ENCODE peak calls at places on chromosomes 11 and 22, in five cellular contexts. D is K562, J is IMR-90, S is GM12878, T is SK-N-SH. K is an unnamed sample.

GRCh38 chr11:122344281-122344680 is 228.3 kb upstream of the BLID start:
- DNase-seq in J (peak), T (peak), S (no peak), D (no peak), K (no peak)

GRCh38 chr11:119205080-119205479 is 1.1 kb upstream of the CBL start:
- DNase-seq in J (no peak), D (no peak), T (no peak), S (no peak), K (no peak)

GRCh38 chr22:17570851-17571631 is 7.7 kb downstream of the SLC25A18 start:
- DNase-seq in D (no peak), S (no peak), T (no peak), J (peak), K (no peak)

GRCh38 chr11:47483408-47483807 is 34.5 kb upstream of the RAPSN start:
- DNase-seq in D (no peak), S (no peak), T (no peak), J (no peak), K (no peak)

GRCh38 chr11:10514713-10515112 is 26.3 kb downstream of the RNF141 start:
- DNase-seq in S (no peak), T (no peak), D (no peak), J (peak), K (no peak)

GRCh38 chr22:43191831-43192230 is 4.9 kb upstream of the TTLL12 start:
- DNase-seq in D (no peak), T (no peak), J (no peak), S (no peak), K (no peak)

GRCh38 chr11:114398303-114398920 is 1.9 kb downstream of the C11orf71 start:
- DNase-seq in T (no peak), D (no peak), S (no peak), J (no peak), K (no peak)

GRCh38 chr11:8025816-8026215 is 38.7 kb downstream of the EIF3F start:
- DNase-seq in J (peak), S (no peak), T (no peak), D (no peak), K (no peak)

GRCh38 chr11:34653851-34654490 is 33.1 kb downstream of the EHF start:
- DNase-seq in J (peak), S (no peak), D (no peak), T (no peak), K (peak)

GRCh38 chr11:69060806-69061712 is 12.3 kb downstream of the TPCN2 start:
- DNase-seq in S (no peak), D (no peak), T (no peak), J (no peak), K (no peak)

GRCh38 chr11:6650980-6651379 is 4.6 kb downstream of the DCHS1 start:
- DNase-seq in J (peak), D (peak), T (no peak), S (no peak), K (no peak)

GRCh38 chr22:27642104-27642800 is 159.3 kb downstream of the MN1 start:
- DNase-seq in S (no peak), D (peak), J (no peak), T (peak), K (no peak)

GRCh38 chr11:44797886-44798683 is 71.3 kb downstream of the TSPAN18 start:
- DNase-seq in D (no peak), T (no peak), S (no peak), J (peak), K (no peak)

GRCh38 chr22:28023774-28024173 is 104.7 kb upstream of the PITPNB start:
- DNase-seq in J (no peak), T (no peak), S (no peak), D (no peak), K (no peak)

GRCh38 chr11:122405788-122406341 is 249.7 kb upstream of the UBASH3B start:
- DNase-seq in T (no peak), D (no peak), S (no peak), J (peak), K (no peak)

GRCh38 chr11:8266246-8267241 is 2.9 kb upstream of the LMO1 start:
- DNase-seq in S (no peak), J (no peak), T (no peak), D (no peak), K (no peak)

GRCh38 chr11:35427158-35427557 is 7.8 kb upstream of the SLC1A2 start:
- DNase-seq in S (no peak), J (peak), D (no peak), T (no peak), K (no peak)

GRCh38 chr11:113629562-113629961 is 76.5 kb downstream of the TMPRSS5 start:
- DNase-seq in J (no peak), S (no peak), D (no peak), T (no peak), K (no peak)

GRCh38 chr11:94107363-94107762 is 21.3 kb upstream of the PANX1 start:
- DNase-seq in T (no peak), D (no peak), J (no peak), S (no peak), K (no peak)

GRCh38 chr22:36590441-36591056 is 61.6 kb upstream of the EIF3D start:
- DNase-seq in D (no peak), T (no peak), J (no peak), S (no peak), K (no peak)

GRCh38 chr11:11567862-11568650 is 53.7 kb downstream of the GALNT18 start:
- DNase-seq in T (no peak), J (peak), D (no peak), S (peak), K (no peak)

GRCh38 chr22:43745783-43746356 is 66.2 kb downstream of the EFCAB6 start:
- DNase-seq in J (no peak), T (no peak), D (no peak), S (no peak), K (no peak)

GRCh38 chr11:118705796-118706545 is 26.5 kb upstream of the TREH start:
- DNase-seq in S (no peak), T (peak), J (no peak), D (no peak), K (no peak)

DNA sequence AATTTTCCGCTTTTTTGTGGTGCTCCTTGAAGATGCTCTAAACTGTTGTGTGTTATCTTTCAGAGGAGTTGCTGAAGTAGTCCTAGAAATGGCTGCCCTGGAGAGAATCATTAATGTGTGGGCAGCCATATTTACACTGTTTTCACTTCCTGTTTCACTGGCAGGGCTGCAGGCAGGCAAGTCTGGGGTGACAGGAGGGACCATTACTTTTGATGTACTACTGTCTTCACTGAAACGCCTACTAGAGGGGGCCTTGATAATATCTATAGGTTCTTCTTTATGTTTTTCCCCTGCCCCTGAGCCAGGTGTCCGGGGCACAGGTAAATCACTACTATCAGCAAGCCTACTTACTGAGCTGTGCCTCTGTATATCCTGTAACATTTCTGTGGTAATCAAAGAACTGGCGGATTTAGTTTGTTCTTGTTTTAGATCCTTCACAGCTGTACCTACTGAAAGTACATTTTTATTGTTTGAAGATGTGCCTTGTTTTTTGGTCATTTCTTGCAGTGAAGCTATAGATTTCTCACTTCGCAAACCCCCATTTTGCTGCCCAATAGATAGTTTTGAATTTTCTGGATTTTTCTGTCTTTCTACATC is 39.7 kb downstream of the ACAT1 start:
- DNase-seq in D (no peak), S (peak), J (no peak), T (no peak), K (no peak)
- TF ChIP-seq RCOR1 in D (no peak), S (no peak), J (no peak), T (no peak), K (no peak)

DNA sequence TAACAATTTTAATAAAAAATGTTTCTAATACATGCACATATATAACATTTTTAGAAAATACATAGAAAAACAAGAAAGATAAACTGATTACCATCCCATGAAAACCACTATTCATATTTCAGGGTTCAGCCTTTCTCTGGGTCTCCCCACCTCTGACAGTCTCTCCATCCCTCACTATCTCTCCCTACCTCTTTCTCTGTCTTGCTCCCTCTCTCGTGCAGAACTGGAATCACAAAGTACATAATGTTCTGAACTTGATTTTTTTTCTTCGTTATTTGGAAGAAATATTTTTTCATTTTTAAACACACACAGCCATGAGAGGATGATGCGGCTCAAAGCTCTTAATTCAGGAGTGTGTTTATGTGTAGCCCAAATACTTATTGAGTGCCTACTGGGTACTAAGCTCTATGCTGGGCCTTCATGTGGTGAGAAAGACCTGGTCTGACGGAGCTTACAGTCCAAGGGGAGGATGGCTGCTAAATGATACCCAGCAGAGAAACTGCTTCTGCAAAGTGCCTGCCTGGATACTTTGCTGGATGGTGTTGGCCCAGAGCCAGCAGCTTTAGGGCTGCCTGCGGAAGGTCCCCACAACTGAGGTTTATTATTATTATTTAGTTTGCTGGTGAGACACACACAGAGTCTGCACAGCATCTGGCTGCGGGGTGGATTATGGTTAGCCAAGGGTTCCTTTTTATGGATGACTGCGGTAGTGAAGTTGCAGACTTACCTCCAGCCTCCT is 42.6 kb downstream of the SC5D start:
- DNase-seq in T (no peak), D (no peak), J (no peak), S (no peak), K (no peak)
- H3K4me3 ChIP-seq in T (no peak), D (no peak), J (no peak), S (no peak), K (no peak)

DNA sequence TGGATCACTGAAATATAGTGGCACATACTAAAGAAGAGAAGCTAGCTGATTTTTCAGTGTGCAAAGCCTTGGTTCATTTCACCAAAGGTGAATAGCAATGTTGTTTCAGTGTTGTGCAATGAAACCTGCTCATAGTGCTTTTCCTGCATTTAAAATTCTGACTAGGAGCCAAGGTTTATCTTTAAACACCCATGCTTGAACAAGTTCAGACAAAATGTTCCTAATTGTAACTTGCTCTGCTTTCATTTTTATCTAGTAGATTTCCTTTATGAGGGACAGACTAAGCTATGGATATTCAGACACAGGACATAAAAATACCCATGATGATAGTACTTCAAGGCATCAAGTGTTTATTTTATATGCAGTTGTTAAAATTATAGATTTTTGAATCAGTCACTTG is 47.7 kb downstream of the BBOX1 start:
- DNase-seq in T (no peak), J (no peak), S (no peak), D (no peak), K (no peak)
- TF ChIP-seq RCOR1 in T (no peak), J (no peak), S (no peak), D (no peak), K (no peak)

GRCh38 chr22:49838771-49839717 is 11.4 kb upstream of the BRD1 start:
- DNase-seq in D (no peak), S (peak), J (peak), T (no peak), K (no peak)
- H3K4me3 ChIP-seq in D (no peak), S (peak), J (no peak), T (no peak), K (no peak)

GRCh38 chr22:30310881-30311771 is 15.6 kb downstream of the TBC1D10A start:
- DNase-seq in S (no peak), D (no peak), T (no peak), J (peak), K (no peak)
- TF ChIP-seq RCOR1 in S (no peak), D (no peak), T (no peak), J (no peak), K (no peak)

GRCh38 chr11:64638017-64638664 is 47.1 kb downstream of the SLC22A12 start:
- DNase-seq in T (peak), J (no peak), D (peak), S (no peak), K (no peak)
- H3K4me3 ChIP-seq in T (peak), J (no peak), D (no peak), S (no peak), K (no peak)

DNA sequence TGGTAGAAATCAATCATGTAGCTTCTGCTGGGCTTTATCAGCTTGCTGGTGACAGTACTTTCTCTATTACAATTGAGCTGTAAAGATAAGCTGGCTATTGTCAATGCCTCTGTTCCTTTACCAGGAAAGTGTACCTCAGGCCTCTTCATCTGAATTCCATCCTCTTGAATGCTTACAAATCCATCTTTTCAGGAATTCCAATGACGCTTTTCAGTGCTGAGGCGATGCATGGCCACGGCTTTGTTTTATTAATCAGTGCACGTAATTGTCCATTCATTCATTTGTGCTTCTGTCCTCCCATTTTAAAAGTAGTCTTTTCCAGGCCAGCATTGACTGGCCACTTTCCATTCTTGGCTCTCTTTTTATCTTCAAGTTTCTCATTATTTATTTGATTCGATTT is 202.0 kb downstream of the PGR start:
- DNase-seq in J (no peak), D (no peak), S (no peak), T (no peak), K (no peak)
- TF ChIP-seq RCOR1 in J (no peak), D (no peak), S (no peak), T (no peak), K (no peak)

GRCh38 chr11:66317322-66317765 is 500 bp upstream of the CD248 start:
- DNase-seq in J (peak), T (peak), D (no peak), S (no peak), K (no peak)
- H3K4me3 ChIP-seq in J (no peak), T (no peak), D (no peak), S (no peak), K (no peak)